ENCODE peak calls at places on chromosome 4, in eight cellular contexts. F is osteoblast, L is left lung, X is fibroblast of mammary gland, V is A549, K is RWPE1, N is psoas muscle, H is type B pancreatic cell. S is an unnamed sample.

GRCh38 chr4:57404463-57404862 is 294.3 kb upstream of the IGFBP7 start:
- DNase-seq in F (no peak), L (no peak), X (no peak), V (no peak), K (no peak), N (no peak), H (no peak), S (no peak)

GRCh38 chr4:121336706-121337105 is 44.1 kb downstream of the QRFPR start:
- DNase-seq in F (no peak), L (no peak), X (no peak), V (no peak), K (no peak), N (no peak), H (no peak), S (no peak)

GRCh38 chr4:39124885-39125599 is 57.3 kb upstream of the WDR19 start:
- DNase-seq in F (no peak), L (no peak), X (no peak), V (no peak), K (no peak), N (no peak), H (no peak), S (no peak)

GRCh38 chr4:38856046-38856445 is 571 bp downstream of the TLR6 start:
- DNase-seq in F (no peak), L (no peak), X (no peak), V (peak), K (no peak), N (no peak), H (no peak), S (no peak)

GRCh38 chr4:40178672-40179071 is 18.2 kb upstream of the RHOH start:
- DNase-seq in F (no peak), L (no peak), X (no peak), V (no peak), K (no peak), N (no peak), H (no peak), S (no peak)

GRCh38 chr4:13543648-13544555 is at the start of gene NKX3-2:
- DNase-seq in F (peak), L (no peak), X (no peak), V (no peak), K (no peak), N (no peak), H (peak), S (peak)

GRCh38 chr4:83129258-83129657 is 14.7 kb upstream of the PLAC8 start:
- DNase-seq in F (no peak), L (no peak), X (no peak), V (no peak), K (no peak), N (no peak), H (no peak), S (no peak)

GRCh38 chr4:2788532-2789103 is 4.3 kb upstream of the SH3BP2 start:
- DNase-seq in F (peak), L (peak), X (no peak), V (no peak), K (no peak), N (no peak), H (no peak), S (no peak)

GRCh38 chr4:41145571-41146078 is 68.7 kb downstream of the APBB2 start:
- DNase-seq in F (no peak), L (no peak), X (peak), V (no peak), K (no peak), N (no peak), H (no peak), S (no peak)

GRCh38 chr4:1201851-1202525 is 29.6 kb upstream of the SPON2 start:
- DNase-seq in F (peak), L (peak), X (peak), V (no peak), K (no peak), N (peak), H (peak), S (no peak)

GRCh38 chr4:112279025-112279881 is 6.5 kb downstream of the TIFA start:
- DNase-seq in F (no peak), L (no peak), X (no peak), V (no peak), K (no peak), N (no peak), H (no peak), S (no peak)

GRCh38 chr4:159504634-159505033 is 401.8 kb downstream of the RAPGEF2 start:
- DNase-seq in F (peak), L (peak), X (peak), V (no peak), K (peak), N (no peak), H (no peak), S (no peak)

GRCh38 chr4:26857278-26858034 is 3.2 kb upstream of the STIM2 start:
- DNase-seq in F (peak), L (peak), X (peak), V (peak), K (peak), N (peak), H (peak), S (peak)

GRCh38 chr4:6591781-6592180 is 16.8 kb downstream of the MAN2B2 start:
- DNase-seq in F (peak), L (no peak), X (no peak), V (peak), K (no peak), N (no peak), H (no peak), S (no peak)
- TF ChIP-seq CTCF in F (no peak), L (no peak), X (no peak), V (no peak), K (no peak), N (no peak), H (no peak), S (no peak)

DNA sequence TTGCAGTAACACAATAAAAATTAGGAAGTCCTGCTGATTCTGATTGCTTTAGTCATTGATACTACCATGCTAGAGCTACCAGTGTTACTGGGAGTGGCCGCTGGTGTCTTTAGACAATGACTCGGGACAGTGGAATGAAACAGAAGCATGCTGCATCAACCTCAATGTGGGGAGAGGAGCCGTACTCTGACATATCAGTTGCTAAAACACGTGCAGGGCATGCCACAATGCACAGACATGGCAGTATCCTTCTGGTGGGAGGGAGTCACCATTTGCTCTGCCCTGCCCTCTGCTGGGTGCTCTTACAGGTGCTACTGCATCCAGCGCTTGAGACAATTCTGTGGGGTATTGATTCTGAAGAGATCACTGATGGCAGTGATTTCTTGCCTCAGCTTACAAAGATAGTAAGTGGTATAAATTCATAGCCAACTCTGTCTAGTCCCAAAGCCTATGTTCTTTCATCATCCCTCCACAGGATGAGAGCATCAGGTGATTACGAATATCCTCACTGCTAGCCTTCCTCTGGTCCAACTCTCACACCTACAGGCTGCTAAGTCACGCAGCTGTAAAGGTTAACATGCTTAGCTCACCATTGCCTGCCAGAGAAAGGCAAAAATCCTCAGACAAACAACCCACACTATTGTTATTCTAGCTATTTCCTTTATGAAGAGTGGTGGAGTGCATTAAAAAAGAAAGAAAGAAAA is 43.7 kb downstream of the NSG1 start:
- DNase-seq in F (peak), L (no peak), X (peak), V (peak), K (peak), N (no peak), H (no peak), S (peak)
- TF ChIP-seq CTCF in F (peak), L (peak), X (peak), V (peak), K (peak), N (peak), H (peak), S (peak)

GRCh38 chr4:101415962-101416361 is 68.6 kb upstream of the PPP3CA start:
- DNase-seq in F (peak), L (no peak), X (no peak), V (no peak), K (no peak), N (no peak), H (no peak), S (no peak)
- TF ChIP-seq CTCF in F (no peak), L (no peak), X (no peak), V (no peak), K (no peak), N (no peak), H (no peak), S (no peak)

GRCh38 chr4:70315928-70316327 is 18.9 kb upstream of the CABS1 start:
- DNase-seq in F (no peak), L (no peak), X (no peak), V (no peak), K (no peak), N (no peak), H (no peak), S (no peak)
- TF ChIP-seq CTCF in F (no peak), L (no peak), X (no peak), V (no peak), K (no peak), N (no peak), H (no peak), S (peak)

GRCh38 chr4:87354168-87355102 is 31.8 kb upstream of the HSD17B13 start:
- DNase-seq in F (no peak), L (no peak), X (peak), V (no peak), K (no peak), N (no peak), H (no peak), S (no peak)

GRCh38 chr4:87359258-87359657 is 31.7 kb downstream of the HSD17B11 start:
- DNase-seq in F (no peak), L (no peak), X (no peak), V (no peak), K (no peak), N (no peak), H (no peak), S (no peak)

GRCh38 chr4:87356832-87357526 is 34.0 kb downstream of the HSD17B11 start:
- DNase-seq in F (no peak), L (no peak), X (no peak), V (no peak), K (peak), N (no peak), H (no peak), S (no peak)

GRCh38 chr4:87353592-87353991 is 30.9 kb upstream of the HSD17B13 start:
- DNase-seq in F (peak), L (no peak), X (peak), V (peak), K (peak), N (peak), H (no peak), S (peak)
- TF ChIP-seq CTCF in F (peak), L (no peak), X (peak), V (peak), K (peak), N (peak), H (peak), S (peak)

DNA sequence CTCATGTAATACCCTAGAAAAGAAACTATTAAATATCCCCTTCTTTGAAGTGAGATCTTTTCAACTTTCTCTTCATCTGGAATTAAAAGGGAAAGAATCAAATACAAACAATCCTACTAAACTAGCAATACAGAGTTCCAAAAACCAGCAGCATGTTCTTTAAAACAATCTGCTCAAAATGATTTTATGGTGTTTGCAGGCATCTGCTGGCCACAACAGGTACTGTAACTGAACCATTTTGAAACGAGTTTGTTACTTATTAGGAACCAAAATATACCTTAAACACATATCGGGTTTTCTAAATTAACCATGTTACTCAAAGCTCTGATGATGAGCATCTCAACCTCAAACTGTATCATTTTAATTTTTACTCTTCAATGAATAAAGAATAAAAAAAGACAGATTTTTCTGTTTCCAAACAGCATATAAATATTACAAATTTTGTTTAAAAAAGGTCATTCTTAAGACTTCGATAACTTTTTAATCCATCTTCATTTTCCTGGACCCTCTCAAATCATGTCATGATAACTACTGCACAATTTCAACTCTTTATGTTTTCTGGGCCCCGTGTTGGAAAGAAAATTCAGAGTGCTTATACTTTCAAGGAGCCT is 56.5 kb downstream of the ARAP2 start:
- DNase-seq in F (no peak), L (no peak), X (peak), V (peak), K (peak), N (no peak), H (no peak), S (peak)
- TF ChIP-seq CTCF in F (no peak), L (peak), X (peak), V (peak), K (peak), N (peak), H (peak), S (peak)

S was measured in GM13977.